ENCODE peak calls at places on chromosomes 16 and 17, in eight cellular contexts. R is stomach; H is CD8-positive, alpha-beta T cell; X is heart right ventricle; K is right cardiac atrium; M is CD8-positive, alpha-beta memory T cell; L is Peyer's patch; A is psoas muscle. G is an unnamed sample.

GRCh38 chr16:53519417-53520091 is 16.5 kb upstream of the AKTIP start:
- DNase-seq in R (no peak), H (no peak), X (no peak), K (no peak), M (no peak), L (no peak), A (no peak), G (no peak)

GRCh38 chr17:81665205-81666091 is 957 bp downstream of the OXLD1 start:
- DNase-seq in R (no peak), H (peak), X (no peak), K (no peak), M (no peak), L (no peak), A (no peak), G (no peak)

GRCh38 chr16:27436921-27437650 is 35.1 kb downstream of the IL21R start:
- DNase-seq in R (peak), H (peak), X (no peak), K (no peak), M (no peak), L (peak), A (no peak), G (no peak)

GRCh38 chr17:7313890-7314718 is 1.1 kb downstream of the GPS2 start:
- DNase-seq in R (no peak), H (no peak), X (no peak), K (no peak), M (no peak), L (no peak), A (no peak), G (no peak)

GRCh38 chr16:82699262-82699661 is 72.5 kb downstream of the CDH13 start:
- DNase-seq in R (no peak), H (no peak), X (no peak), K (no peak), M (no peak), L (no peak), A (no peak), G (no peak)

GRCh38 chr16:80824623-80825364 is 20.4 kb upstream of the CDYL2 start:
- DNase-seq in R (peak), H (no peak), X (no peak), K (no peak), M (peak), L (peak), A (no peak), G (no peak)

GRCh38 chr17:62876063-62876462 is 67.9 kb upstream of the MARCHF10 start:
- DNase-seq in R (no peak), H (no peak), X (no peak), K (no peak), M (no peak), L (no peak), A (no peak), G (no peak)

GRCh38 chr17:17028059-17028877 is 14.0 kb upstream of the MPRIP start:
- DNase-seq in R (peak), H (no peak), X (peak), K (peak), M (no peak), L (peak), A (peak), G (no peak)

GRCh38 chr16:17437142-17437720 is 33.5 kb downstream of the XYLT1 start:
- DNase-seq in R (no peak), H (no peak), X (no peak), K (no peak), M (no peak), L (no peak), A (no peak), G (no peak)

GRCh38 chr16:56343661-56344517 is 81.5 kb downstream of the AMFR start:
- DNase-seq in R (no peak), H (no peak), X (no peak), K (no peak), M (no peak), L (no peak), A (no peak), G (no peak)

GRCh38 chr16:3902731-3903130 is 22.2 kb upstream of the CREBBP start:
- DNase-seq in R (no peak), H (no peak), X (no peak), K (no peak), M (no peak), L (no peak), A (no peak), G (no peak)

GRCh38 chr16:1259760-1260068 is 3.8 kb downstream of the TPSD1 start:
- DNase-seq in R (no peak), H (no peak), X (no peak), K (no peak), M (no peak), L (no peak), A (no peak), G (no peak)

DNA sequence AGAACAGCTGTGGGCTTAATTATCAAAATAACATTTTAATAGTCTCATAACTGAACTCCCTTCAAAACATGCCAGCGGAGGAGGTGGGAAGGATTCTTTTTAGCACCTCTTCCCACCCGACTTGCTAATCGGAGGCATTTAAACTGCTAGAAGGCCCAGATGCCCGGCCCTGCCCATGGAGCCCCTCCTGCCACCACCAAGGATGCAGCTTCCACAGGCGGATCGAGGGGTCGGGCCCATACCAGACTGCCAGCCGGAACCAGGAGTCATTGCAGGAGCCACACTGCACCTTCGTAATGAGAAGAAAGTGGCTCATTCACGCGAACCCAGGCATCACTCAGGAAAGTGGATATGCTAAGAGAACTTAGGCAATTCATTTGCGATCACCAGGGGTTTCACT is 201.2 kb downstream of the C16orf78 start:
- DNase-seq in R (no peak), H (no peak), X (no peak), K (no peak), M (no peak), L (no peak), A (no peak), G (no peak)
- H3K27ac ChIP-seq in R (no peak), H (no peak), X (no peak), K (no peak), M (no peak), L (no peak), A (no peak), G (no peak)

GRCh38 chr17:38625482-38625881 is 19.7 kb upstream of the SRCIN1 start:
- DNase-seq in R (no peak), H (no peak), X (no peak), K (no peak), M (no peak), L (no peak), A (no peak), G (no peak)

GRCh38 chr17:38632334-38632733 is 26.6 kb upstream of the SRCIN1 start:
- DNase-seq in R (no peak), H (no peak), X (no peak), K (no peak), M (no peak), L (no peak), A (no peak), G (no peak)

GRCh38 chr17:38628441-38628840 is 22.7 kb upstream of the SRCIN1 start:
- DNase-seq in R (no peak), H (no peak), X (no peak), K (no peak), M (no peak), L (no peak), A (no peak), G (no peak)

DNA sequence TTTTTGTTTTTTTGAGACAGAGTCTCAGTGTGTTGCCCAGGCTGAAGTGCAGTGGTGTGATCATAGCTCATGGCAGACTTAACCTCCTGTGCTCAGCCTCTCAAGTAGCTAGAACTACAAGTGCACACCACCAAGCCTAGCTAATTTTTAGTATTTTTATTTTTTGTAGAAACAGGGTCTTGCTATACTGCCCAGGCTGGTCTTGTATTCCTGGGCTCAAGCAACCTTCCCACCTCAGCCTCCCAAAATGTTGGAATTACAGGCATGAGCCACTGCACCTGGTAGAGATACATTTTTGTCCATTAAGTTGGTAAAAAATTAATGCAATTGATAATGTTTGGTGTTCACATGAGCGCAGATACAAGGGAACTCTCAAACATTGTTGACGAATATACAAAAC is 22.2 kb upstream of the SRCIN1 start:
- DNase-seq in R (no peak), H (no peak), X (no peak), K (no peak), M (no peak), L (no peak), A (no peak), G (no peak)
- H3K27ac ChIP-seq in R (no peak), H (no peak), X (no peak), K (no peak), M (no peak), L (no peak), A (no peak), G (no peak)

GRCh38 chr17:4341616-4341977 is 24.9 kb downstream of the UBE2G1 start:
- DNase-seq in R (no peak), H (no peak), X (no peak), K (no peak), M (no peak), L (no peak), A (no peak), G (no peak)

GRCh38 chr17:4340914-4341615 is 25.4 kb downstream of the UBE2G1 start:
- DNase-seq in R (no peak), H (no peak), X (no peak), K (no peak), M (no peak), L (no peak), A (no peak), G (no peak)

GRCh38 chr17:4344926-4345325 is 21.5 kb downstream of the UBE2G1 start:
- DNase-seq in R (no peak), H (no peak), X (no peak), K (no peak), M (no peak), L (no peak), A (no peak), G (no peak)

GRCh38 chr17:4342535-4342934 is 23.9 kb downstream of the UBE2G1 start:
- DNase-seq in R (no peak), H (no peak), X (no peak), K (no peak), M (no peak), L (no peak), A (no peak), G (no peak)

DNA sequence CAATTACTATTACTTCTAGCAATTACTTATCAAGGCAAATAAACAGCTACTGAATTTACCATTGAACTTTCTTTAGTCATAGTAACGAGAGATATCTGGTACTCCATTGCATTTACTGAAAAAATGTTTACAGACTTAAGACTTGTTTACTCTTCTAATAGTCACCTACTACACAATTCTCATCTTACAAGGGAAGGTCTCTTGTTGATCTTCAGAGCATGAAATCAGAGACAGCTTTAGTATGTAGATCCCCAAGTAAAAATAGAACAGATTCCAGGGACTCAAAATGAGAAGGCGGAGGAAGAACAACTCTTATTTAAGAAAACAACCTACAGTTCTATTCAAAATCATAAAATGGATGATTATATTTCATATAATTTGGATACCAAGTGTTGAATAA is 20.9 kb downstream of the UBE2G1 start:
- DNase-seq in R (no peak), H (no peak), X (no peak), K (no peak), M (no peak), L (no peak), A (no peak), G (no peak)
- H3K27ac ChIP-seq in R (no peak), H (no peak), X (peak), K (no peak), M (no peak), L (no peak), A (peak), G (no peak)

GRCh38 chr17:35799942-35800341 is 4.5 kb upstream of the MMP28 start:
- DNase-seq in R (peak), H (no peak), X (peak), K (peak), M (no peak), L (no peak), A (peak), G (no peak)

GRCh38 chr17:35797918-35798317 is 2.5 kb upstream of the MMP28 start:
- DNase-seq in R (no peak), H (no peak), X (no peak), K (no peak), M (no peak), L (no peak), A (no peak), G (no peak)

GRCh38 chr17:35804658-35805192 is 4.6 kb upstream of the TAF15 start:
- DNase-seq in R (peak), H (no peak), X (peak), K (no peak), M (peak), L (peak), A (no peak), G (peak)

GRCh38 chr17:35797370-35797769 is 1.9 kb upstream of the MMP28 start:
- DNase-seq in R (no peak), H (no peak), X (no peak), K (no peak), M (no peak), L (no peak), A (no peak), G (no peak)

GRCh38 chr17:35801583-35802224 is 6.3 kb upstream of the MMP28 start:
- DNase-seq in R (peak), H (peak), X (peak), K (peak), M (no peak), L (peak), A (peak), G (no peak)
- H3K27ac ChIP-seq in R (no peak), H (no peak), X (peak), K (peak), M (no peak), L (peak), A (no peak), G (no peak)

DNA sequence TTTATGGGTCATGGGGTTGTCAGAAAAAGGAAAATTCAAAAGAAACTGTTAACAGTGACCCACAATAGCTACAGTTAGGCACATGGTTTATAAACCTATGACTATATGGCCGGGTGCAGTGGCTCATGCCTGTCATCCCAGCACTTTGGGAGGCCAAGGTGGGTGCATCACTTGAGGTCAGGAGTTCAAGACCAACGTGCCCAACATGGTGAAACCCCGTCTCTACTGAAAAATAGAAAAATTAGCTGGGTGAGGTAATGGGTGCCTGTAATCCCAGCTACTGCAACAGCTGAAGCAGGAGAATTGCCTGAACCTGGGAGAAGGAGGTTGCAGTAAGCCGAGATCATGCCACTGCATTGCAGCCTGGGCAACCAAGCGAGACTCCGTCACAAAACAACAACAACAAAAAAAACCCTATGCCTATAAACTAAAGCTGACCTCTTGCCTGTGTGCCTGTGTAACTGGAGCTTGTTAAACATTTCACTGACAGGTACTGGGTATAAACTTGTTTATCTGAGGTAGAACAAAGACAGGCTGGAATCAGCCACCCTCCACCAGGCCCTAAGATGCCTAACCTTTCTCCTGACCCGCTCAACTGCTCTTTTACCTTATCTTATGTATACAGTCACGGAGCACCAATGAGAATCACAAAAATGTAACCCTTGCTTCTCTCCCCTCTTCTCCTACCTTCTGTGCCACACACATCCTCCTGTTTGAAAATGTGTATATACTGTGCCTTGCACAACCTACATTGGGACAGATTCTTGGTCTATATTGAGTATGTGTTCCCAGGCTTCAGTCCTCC is 62.9 kb upstream of the ATF7IP2 start:
- DNase-seq in R (no peak), H (no peak), X (no peak), K (no peak), M (no peak), L (no peak), A (no peak), G (no peak)
- H3K27ac ChIP-seq in R (no peak), H (no peak), X (peak), K (no peak), M (no peak), L (no peak), A (no peak), G (no peak)

DNA sequence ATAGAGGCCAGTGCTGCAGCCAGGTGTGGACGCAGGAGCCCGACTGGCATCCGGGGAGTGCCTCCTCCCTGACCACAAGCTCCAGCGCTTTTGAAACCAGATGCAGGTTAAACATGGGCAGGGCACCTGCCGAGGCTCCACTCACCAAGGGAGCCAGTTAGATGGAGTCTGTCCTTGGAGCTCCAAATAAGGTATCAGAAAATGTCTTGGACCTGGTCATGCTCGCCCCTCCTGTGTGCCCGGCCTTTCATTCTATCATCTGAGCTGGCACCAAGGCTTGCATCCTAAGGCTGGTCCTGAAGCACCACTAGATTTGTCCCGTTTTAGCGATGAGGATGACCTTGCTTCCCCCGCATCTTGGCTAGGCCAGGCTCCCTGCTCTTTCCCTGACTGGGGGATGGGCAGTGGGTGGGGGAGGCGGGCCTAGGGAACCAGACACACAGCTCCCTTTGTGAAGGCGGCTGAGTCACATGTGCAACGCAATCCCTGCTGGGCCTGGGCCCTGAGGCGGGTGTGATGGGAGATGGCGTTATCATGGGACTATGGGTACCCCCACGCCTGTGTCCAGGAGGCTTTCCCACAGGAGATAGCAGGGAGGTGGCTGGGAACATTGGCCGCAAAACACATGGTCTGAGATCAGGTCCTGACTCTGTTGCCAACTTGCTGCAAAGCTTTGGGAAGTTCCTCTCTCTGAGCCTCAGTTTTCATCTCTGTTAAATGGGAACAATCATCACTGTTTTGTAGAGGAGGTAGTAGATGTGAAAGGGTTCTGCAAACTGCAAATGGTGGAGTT is 5.0 kb upstream of the ADGRG1 start:
- DNase-seq in R (peak), H (no peak), X (no peak), K (peak), M (no peak), L (no peak), A (peak), G (peak)
- H3K27ac ChIP-seq in R (peak), H (no peak), X (no peak), K (no peak), M (no peak), L (no peak), A (no peak), G (peak)

GRCh38 chr16:83939266-83939856 is 13.7 kb upstream of the OSGIN1 start:
- DNase-seq in R (no peak), H (no peak), X (no peak), K (no peak), M (no peak), L (no peak), A (no peak), G (no peak)

GRCh38 chr16:83937922-83938875 is 14.8 kb upstream of the OSGIN1 start:
- DNase-seq in R (no peak), H (no peak), X (no peak), K (no peak), M (no peak), L (no peak), A (no peak), G (no peak)

GRCh38 chr16:83942074-83942473 is 11.0 kb upstream of the OSGIN1 start:
- DNase-seq in R (no peak), H (no peak), X (no peak), K (no peak), M (no peak), L (no peak), A (no peak), G (no peak)

GRCh38 chr16:83940630-83941378 is 12.2 kb upstream of the OSGIN1 start:
- DNase-seq in R (no peak), H (no peak), X (no peak), K (no peak), M (no peak), L (no peak), A (no peak), G (no peak)

DNA sequence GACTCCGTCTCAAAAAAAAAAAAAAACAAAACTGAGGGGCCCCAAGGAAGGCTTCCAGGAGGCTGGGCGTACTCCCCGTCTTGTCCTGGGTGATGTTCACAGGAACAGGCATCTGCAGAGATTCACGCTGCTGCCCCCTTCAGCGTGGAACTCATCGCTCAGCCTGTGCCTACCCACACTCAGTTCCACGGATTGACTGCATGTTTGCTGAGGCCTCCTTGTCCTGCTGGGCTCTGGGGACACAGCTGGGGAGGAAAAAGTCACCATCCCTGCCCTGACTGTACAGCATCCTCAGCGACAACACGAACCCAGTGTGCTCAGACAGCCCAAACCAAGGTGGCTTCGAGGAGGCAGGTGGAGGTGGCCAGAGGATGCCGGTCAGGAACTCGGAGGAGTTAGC is 12.9 kb upstream of the OSGIN1 start:
- DNase-seq in R (no peak), H (no peak), X (no peak), K (no peak), M (no peak), L (no peak), A (no peak), G (no peak)
- H3K27ac ChIP-seq in R (no peak), H (no peak), X (no peak), K (no peak), M (no peak), L (no peak), A (no peak), G (no peak)

G was measured in substantia nigra.